ENCODE peak calls at places on chromosomes 13 and 19, in six cellular contexts. One of them, this sample, is unnamed.

GRCh38 chr13:38641164-38641948 is 45.5 kb upstream of the FREM2 start:
- DNase-seq in HCT116: no peak
- DNase-seq in endothelial cell: no peak
- DNase-seq in astrocyte: no peak
- DNase-seq in GM10248: no peak
- DNase-seq in spleen: no peak
- DNase-seq in this sample: no peak

GRCh38 chr19:46115396-46116109 is 8.9 kb downstream of the IGFL3 start:
- DNase-seq in GM10248: peak; percentile 74
- DNase-seq in endothelial cell: no peak
- DNase-seq in HCT116: peak; percentile 33
- DNase-seq in astrocyte: peak; percentile 91
- DNase-seq in spleen: no peak
- DNase-seq in this sample: no peak

GRCh38 chr19:16368385-16369305 is 44.0 kb downstream of the KLF2 start:
- DNase-seq in astrocyte: no peak
- DNase-seq in spleen: peak; percentile 80
- DNase-seq in endothelial cell: no peak
- DNase-seq in HCT116: no peak
- DNase-seq in GM10248: no peak
- DNase-seq in this sample: no peak

GRCh38 chr13:105464249-105464648 is 1071.2 kb downstream of the EFNB2 start:
- DNase-seq in endothelial cell: no peak
- DNase-seq in HCT116: no peak
- DNase-seq in astrocyte: peak; percentile 56
- DNase-seq in spleen: no peak
- DNase-seq in GM10248: no peak
- DNase-seq in this sample: no peak

GRCh38 chr19:47415953-47416666 is 3.2 kb downstream of the MEIS3 start:
- DNase-seq in GM10248: no peak
- DNase-seq in endothelial cell: no peak
- DNase-seq in HCT116: no peak
- DNase-seq in spleen: no peak
- DNase-seq in astrocyte: no peak
- DNase-seq in this sample: no peak

GRCh38 chr19:18763674-18764590 is 27.2 kb downstream of the COMP start:
- DNase-seq in HCT116: no peak
- DNase-seq in endothelial cell: no peak
- DNase-seq in GM10248: no peak
- DNase-seq in spleen: no peak
- DNase-seq in astrocyte: peak; percentile 65
- DNase-seq in this sample: no peak

GRCh38 chr13:94662274-94662945 is 49.9 kb downstream of the SOX21 start:
- DNase-seq in spleen: no peak
- DNase-seq in GM10248: no peak
- DNase-seq in HCT116: no peak
- DNase-seq in endothelial cell: no peak
- DNase-seq in astrocyte: no peak
- DNase-seq in this sample: no peak

GRCh38 chr19:16161848-16162247 is 11.5 kb downstream of the CIB3 start:
- DNase-seq in spleen: no peak
- DNase-seq in astrocyte: peak; percentile 69
- DNase-seq in GM10248: no peak
- DNase-seq in HCT116: peak; percentile 65
- DNase-seq in endothelial cell: no peak
- DNase-seq in this sample: no peak

GRCh38 chr19:46413262-46414031 is at the start of gene CCDC8:
- DNase-seq in astrocyte: peak; percentile 95
- DNase-seq in GM10248: no peak
- DNase-seq in HCT116: no peak
- DNase-seq in endothelial cell: peak; percentile 77
- DNase-seq in spleen: no peak
- DNase-seq in this sample: no peak

GRCh38 chr19:31985001-31985605 is 360.3 kb upstream of the ZNF507 start:
- DNase-seq in spleen: no peak
- DNase-seq in endothelial cell: no peak
- DNase-seq in HCT116: no peak
- DNase-seq in astrocyte: no peak
- DNase-seq in GM10248: no peak
- DNase-seq in this sample: no peak

GRCh38 chr19:50947123-50947522 is 5.7 kb downstream of the KLK5 start:
- DNase-seq in GM10248: no peak
- DNase-seq in spleen: no peak
- DNase-seq in astrocyte: no peak
- DNase-seq in endothelial cell: no peak
- DNase-seq in HCT116: no peak
- DNase-seq in this sample: no peak

GRCh38 chr19:45852145-45852750 is 10.7 kb downstream of the SYMPK start:
- DNase-seq in astrocyte: peak; percentile 27
- DNase-seq in spleen: peak; percentile 13
- DNase-seq in HCT116: no peak
- DNase-seq in GM10248: no peak
- DNase-seq in endothelial cell: no peak
- DNase-seq in this sample: no peak

GRCh38 chr13:50798923-50799322 is 44.6 kb downstream of the DLEU7 start:
- DNase-seq in astrocyte: peak; percentile 78
- DNase-seq in endothelial cell: no peak
- DNase-seq in GM10248: no peak
- DNase-seq in HCT116: no peak
- DNase-seq in spleen: no peak
- DNase-seq in this sample: no peak

GRCh38 chr13:113989585-113990300 is 15.9 kb upstream of the C13orf46 start:
- DNase-seq in endothelial cell: no peak
- DNase-seq in spleen: peak; percentile 37
- DNase-seq in astrocyte: no peak
- DNase-seq in HCT116: no peak
- DNase-seq in GM10248: no peak
- DNase-seq in this sample: no peak

GRCh38 chr19:18802354-18802753 is 11.2 kb upstream of the COMP start:
- DNase-seq in endothelial cell: no peak
- DNase-seq in GM10248: peak; percentile 4
- DNase-seq in astrocyte: no peak
- DNase-seq in spleen: no peak
- DNase-seq in HCT116: no peak
- DNase-seq in this sample: no peak

GRCh38 chr19:17762505-17763229 is 11.4 kb downstream of the FCHO1 start:
- DNase-seq in endothelial cell: no peak
- DNase-seq in HCT116: no peak
- DNase-seq in spleen: no peak
- DNase-seq in GM10248: no peak
- DNase-seq in astrocyte: peak; percentile 79
- DNase-seq in this sample: no peak

GRCh38 chr13:75566658-75567057 is 17.1 kb downstream of the UCHL3 start:
- DNase-seq in spleen: no peak
- DNase-seq in GM10248: no peak
- DNase-seq in HCT116: no peak
- DNase-seq in endothelial cell: no peak
- DNase-seq in astrocyte: peak; percentile 10
- DNase-seq in this sample: peak; percentile 14

GRCh38 chr13:33139186-33139585 is 123.0 kb downstream of the KL start:
- DNase-seq in GM10248: no peak
- DNase-seq in spleen: no peak
- DNase-seq in HCT116: no peak
- DNase-seq in astrocyte: no peak
- DNase-seq in endothelial cell: no peak
- DNase-seq in this sample: no peak

GRCh38 chr13:37595162-37595561 is 3.4 kb downstream of the POSTN start:
- DNase-seq in HCT116: no peak
- DNase-seq in spleen: no peak
- DNase-seq in astrocyte: peak; percentile 68
- DNase-seq in GM10248: no peak
- DNase-seq in endothelial cell: no peak
- DNase-seq in this sample: no peak

GRCh38 chr19:18130523-18131242 is 22.3 kb upstream of the PIK3R2 start:
- DNase-seq in endothelial cell: no peak
- DNase-seq in spleen: no peak
- DNase-seq in HCT116: no peak
- DNase-seq in GM10248: no peak
- DNase-seq in astrocyte: no peak
- DNase-seq in this sample: no peak

GRCh38 chr13:66076417-66076816 is 1153.7 kb downstream of the PCDH9 start:
- DNase-seq in spleen: no peak
- DNase-seq in endothelial cell: no peak
- DNase-seq in GM10248: no peak
- DNase-seq in astrocyte: peak; percentile 83
- DNase-seq in HCT116: no peak
- DNase-seq in this sample: no peak

GRCh38 chr13:47126432-47126831 is 229.6 kb upstream of the HTR2A start:
- DNase-seq in astrocyte: no peak
- DNase-seq in spleen: no peak
- DNase-seq in GM10248: no peak
- DNase-seq in HCT116: no peak
- DNase-seq in endothelial cell: no peak
- DNase-seq in this sample: no peak
- TF ChIP-seq CTCF in astrocyte: no peak
- TF ChIP-seq CTCF in spleen: no peak
- TF ChIP-seq CTCF in GM10248: peak; percentile 13
- TF ChIP-seq CTCF in HCT116: no peak
- TF ChIP-seq CTCF in endothelial cell: no peak
- TF ChIP-seq CTCF in this sample: no peak

GRCh38 chr19:8320564-8321066 is 560 bp downstream of the NDUFA7 start:
- DNase-seq in astrocyte: no peak
- DNase-seq in HCT116: no peak
- DNase-seq in spleen: no peak
- DNase-seq in endothelial cell: peak; percentile 37
- DNase-seq in GM10248: no peak
- DNase-seq in this sample: no peak

GRCh38 chr19:8322638-8322997 is 1.3 kb downstream of the RPS28 start:
- DNase-seq in HCT116: no peak
- DNase-seq in spleen: no peak
- DNase-seq in GM10248: no peak
- DNase-seq in astrocyte: no peak
- DNase-seq in endothelial cell: no peak
- DNase-seq in this sample: no peak

GRCh38 chr19:8321760-8322637 is 703 bp downstream of the RPS28 start:
- DNase-seq in GM10248: no peak
- DNase-seq in endothelial cell: no peak
- DNase-seq in astrocyte: no peak
- DNase-seq in HCT116: no peak
- DNase-seq in spleen: no peak
- DNase-seq in this sample: no peak

GRCh38 chr19:8319807-8320520 is 1.2 kb downstream of the NDUFA7 start:
- DNase-seq in spleen: no peak
- DNase-seq in endothelial cell: no peak
- DNase-seq in GM10248: no peak
- DNase-seq in HCT116: no peak
- DNase-seq in astrocyte: no peak
- DNase-seq in this sample: no peak

GRCh38 chr19:8321067-8321759 is at the start of the genes NDUFA7 and RPS28:
- DNase-seq in astrocyte: peak; percentile 78
- DNase-seq in spleen: peak; percentile 98
- DNase-seq in GM10248: peak; percentile 98
- DNase-seq in endothelial cell: peak; percentile 96
- DNase-seq in HCT116: peak; percentile 86
- DNase-seq in this sample: peak; percentile 84
- TF ChIP-seq CTCF in astrocyte: no peak
- TF ChIP-seq CTCF in spleen: peak; percentile 82
- TF ChIP-seq CTCF in GM10248: peak; percentile 56
- TF ChIP-seq CTCF in endothelial cell: no peak
- TF ChIP-seq CTCF in HCT116: no peak
- TF ChIP-seq CTCF in this sample: peak; percentile 18

GRCh38 chr19:57103573-57104277 is 16.1 kb upstream of the USP29 start:
- DNase-seq in astrocyte: peak; percentile 20
- DNase-seq in endothelial cell: peak; percentile 25
- DNase-seq in HCT116: peak; percentile 16
- DNase-seq in spleen: no peak
- DNase-seq in GM10248: peak; percentile 68
- DNase-seq in this sample: peak; percentile 30
- TF ChIP-seq CTCF in astrocyte: peak; percentile 69
- TF ChIP-seq CTCF in endothelial cell: peak; percentile 70
- TF ChIP-seq CTCF in HCT116: peak; percentile 72
- TF ChIP-seq CTCF in spleen: peak; percentile 91
- TF ChIP-seq CTCF in GM10248: peak; percentile 68
- TF ChIP-seq CTCF in this sample: peak; percentile 93

DNA sequence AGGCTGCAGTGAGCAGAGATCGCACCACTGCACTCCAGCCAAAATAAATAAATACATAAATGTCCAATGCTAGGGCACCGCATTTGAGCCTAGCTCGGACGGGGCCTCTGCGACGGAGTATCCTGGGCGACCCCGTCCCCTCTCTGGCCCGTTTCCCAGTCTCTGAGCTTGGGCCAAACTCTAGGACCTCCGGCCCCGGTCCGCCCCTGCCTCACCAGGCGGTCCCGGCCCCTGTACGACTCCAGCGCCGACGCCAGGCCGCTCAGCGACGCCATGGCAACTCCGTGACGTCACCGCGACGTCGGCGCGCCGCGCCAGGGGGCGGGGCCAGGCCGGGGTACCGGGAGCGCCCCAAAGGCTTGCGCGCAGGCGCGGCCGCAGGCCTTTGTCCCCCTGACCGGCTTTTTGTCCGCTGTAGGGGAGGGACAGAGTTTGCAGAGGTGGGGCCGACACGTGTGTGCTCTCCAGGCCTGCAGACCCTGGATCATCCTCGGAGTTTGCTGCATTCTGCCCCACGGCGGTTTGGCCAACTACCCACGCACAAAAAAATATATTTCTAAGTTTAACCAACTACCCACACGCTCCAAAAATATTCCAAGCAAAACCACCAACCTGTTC is at the start of gene PEX11G:
- DNase-seq in HCT116: peak; percentile 75
- DNase-seq in endothelial cell: peak; percentile 94
- DNase-seq in astrocyte: peak; percentile 72
- DNase-seq in spleen: peak; percentile 98
- DNase-seq in GM10248: peak; percentile 99
- DNase-seq in this sample: no peak
- TF ChIP-seq CTCF in HCT116: no peak
- TF ChIP-seq CTCF in endothelial cell: no peak
- TF ChIP-seq CTCF in astrocyte: no peak
- TF ChIP-seq CTCF in spleen: peak; percentile 10
- TF ChIP-seq CTCF in GM10248: no peak
- TF ChIP-seq CTCF in this sample: no peak

DNA sequence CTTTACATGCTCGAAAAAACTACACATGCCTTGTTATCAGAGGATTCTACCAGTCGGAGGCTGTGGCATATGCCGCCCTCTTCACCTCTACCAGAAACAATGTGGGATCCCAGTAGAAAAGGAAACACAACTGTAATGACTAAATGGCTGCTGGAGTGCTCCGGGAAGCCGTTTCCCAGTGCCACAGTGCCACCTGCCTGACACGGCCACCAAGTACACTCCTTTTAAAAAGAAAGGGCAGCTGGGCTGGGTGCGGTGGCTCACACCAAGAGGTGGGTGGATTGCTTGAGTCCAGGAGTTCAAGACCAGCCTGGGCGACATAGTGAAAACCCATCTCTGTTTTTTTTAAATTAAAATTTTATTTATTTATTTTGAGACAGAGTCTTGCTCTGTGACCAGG is 67.3 kb downstream of the TRPM4 start:
- DNase-seq in endothelial cell: peak; percentile 74
- DNase-seq in astrocyte: peak; percentile 19
- DNase-seq in HCT116: peak; percentile 61
- DNase-seq in spleen: no peak
- DNase-seq in GM10248: no peak
- DNase-seq in this sample: no peak
- TF ChIP-seq CTCF in endothelial cell: peak; percentile 29
- TF ChIP-seq CTCF in astrocyte: peak; percentile 33
- TF ChIP-seq CTCF in HCT116: peak; percentile 67
- TF ChIP-seq CTCF in spleen: peak; percentile 12
- TF ChIP-seq CTCF in GM10248: peak; percentile 32
- TF ChIP-seq CTCF in this sample: peak; percentile 58